ENCODE peak calls at places on chromosomes 11 and 22, in eight cellular contexts. One of them, this sample, is unnamed.
A peak's percentile ranks its signal among the peaks of the same experiment; 100 is the strongest.

GRCh38 chr11:94876645-94877445 is 96.5 kb downstream of the CWC15 start:
- DNase-seq in fibroblast of mammary gland: peak; percentile 94
- DNase-seq in A549: peak; percentile 72
- DNase-seq in choroid plexus epithelial cell: peak; percentile 99
- DNase-seq in spleen: no peak
- DNase-seq in cardiac muscle cell: peak; percentile 42
- DNase-seq in foreskin fibroblast: peak; percentile 97
- DNase-seq in astrocyte: peak; percentile 96
- DNase-seq in this sample: peak; percentile 97

GRCh38 chr11:65377036-65377435 is 5.4 kb downstream of the SLC25A45 start:
- DNase-seq in fibroblast of mammary gland: no peak
- DNase-seq in A549: no peak
- DNase-seq in choroid plexus epithelial cell: no peak
- DNase-seq in spleen: peak; percentile 71
- DNase-seq in cardiac muscle cell: no peak
- DNase-seq in foreskin fibroblast: no peak
- DNase-seq in astrocyte: no peak
- DNase-seq in this sample: no peak

GRCh38 chr22:19612866-19613572 is 88.8 kb upstream of the CLDN5 start:
- DNase-seq in fibroblast of mammary gland: no peak
- DNase-seq in A549: no peak
- DNase-seq in choroid plexus epithelial cell: no peak
- DNase-seq in spleen: no peak
- DNase-seq in cardiac muscle cell: no peak
- DNase-seq in foreskin fibroblast: no peak
- DNase-seq in astrocyte: no peak
- DNase-seq in this sample: no peak

GRCh38 chr11:8309862-8310261 is 46.2 kb upstream of the LMO1 start:
- DNase-seq in fibroblast of mammary gland: no peak
- DNase-seq in A549: peak; percentile 17
- DNase-seq in choroid plexus epithelial cell: no peak
- DNase-seq in spleen: no peak
- DNase-seq in cardiac muscle cell: peak; percentile 38
- DNase-seq in foreskin fibroblast: no peak
- DNase-seq in astrocyte: no peak
- DNase-seq in this sample: no peak

GRCh38 chr22:17774206-17774927 is at the start of gene BID:
- DNase-seq in fibroblast of mammary gland: no peak
- DNase-seq in A549: no peak
- DNase-seq in choroid plexus epithelial cell: no peak
- DNase-seq in spleen: peak; percentile 96
- DNase-seq in cardiac muscle cell: peak; percentile 53
- DNase-seq in foreskin fibroblast: no peak
- DNase-seq in astrocyte: no peak
- DNase-seq in this sample: no peak

GRCh38 chr22:27879923-27880322 is 39.1 kb downstream of the PITPNB start:
- DNase-seq in fibroblast of mammary gland: peak; percentile 55
- DNase-seq in A549: peak; percentile 45
- DNase-seq in choroid plexus epithelial cell: peak; percentile 72
- DNase-seq in spleen: no peak
- DNase-seq in cardiac muscle cell: peak; percentile 54
- DNase-seq in foreskin fibroblast: no peak
- DNase-seq in astrocyte: peak; percentile 31
- DNase-seq in this sample: peak; percentile 61

GRCh38 chr22:36383110-36383581 is 4.6 kb downstream of the MYH9 start:
- DNase-seq in fibroblast of mammary gland: peak; percentile 94
- DNase-seq in A549: no peak
- DNase-seq in choroid plexus epithelial cell: peak; percentile 95
- DNase-seq in spleen: peak; percentile 85
- DNase-seq in cardiac muscle cell: no peak
- DNase-seq in foreskin fibroblast: peak; percentile 81
- DNase-seq in astrocyte: peak; percentile 98
- DNase-seq in this sample: peak; percentile 51

GRCh38 chr11:76161261-76161961 is 44.9 kb downstream of the WNT11 start:
- DNase-seq in fibroblast of mammary gland: peak; percentile 30
- DNase-seq in A549: no peak
- DNase-seq in choroid plexus epithelial cell: peak; percentile 59
- DNase-seq in spleen: peak; percentile 65
- DNase-seq in cardiac muscle cell: peak; percentile 44
- DNase-seq in foreskin fibroblast: no peak
- DNase-seq in astrocyte: no peak
- DNase-seq in this sample: peak; percentile 74

GRCh38 chr11:850777-851762 is 8.4 kb downstream of the TSPAN4 start:
- DNase-seq in fibroblast of mammary gland: no peak
- DNase-seq in A549: no peak
- DNase-seq in choroid plexus epithelial cell: no peak
- DNase-seq in spleen: no peak
- DNase-seq in cardiac muscle cell: no peak
- DNase-seq in foreskin fibroblast: no peak
- DNase-seq in astrocyte: no peak
- DNase-seq in this sample: no peak
- TF ChIP-seq CTCF in fibroblast of mammary gland: no peak
- TF ChIP-seq CTCF in A549: no peak
- TF ChIP-seq CTCF in choroid plexus epithelial cell: peak; percentile 23
- TF ChIP-seq CTCF in spleen: no peak
- TF ChIP-seq CTCF in cardiac muscle cell: peak; percentile 18
- TF ChIP-seq CTCF in foreskin fibroblast: peak; percentile 6
- TF ChIP-seq CTCF in astrocyte: no peak
- TF ChIP-seq CTCF in this sample: no peak

GRCh38 chr11:92225563-92226308 is 1.1 kb downstream of the FAT3 start:
- DNase-seq in fibroblast of mammary gland: no peak
- DNase-seq in A549: no peak
- DNase-seq in choroid plexus epithelial cell: no peak
- DNase-seq in spleen: no peak
- DNase-seq in cardiac muscle cell: peak; percentile 50
- DNase-seq in foreskin fibroblast: no peak
- DNase-seq in astrocyte: peak; percentile 8
- DNase-seq in this sample: peak; percentile 11
- H3K4me3 ChIP-seq in fibroblast of mammary gland: no peak overlapping the region
- H3K4me3 ChIP-seq in A549: peak overlapping the region; percentile 59
- H3K4me3 ChIP-seq in choroid plexus epithelial cell: peak overlapping the region; percentile 8
- H3K4me3 ChIP-seq in spleen: no peak overlapping the region
- H3K4me3 ChIP-seq in cardiac muscle cell: peak overlapping the region; percentile 56
- H3K4me3 ChIP-seq in foreskin fibroblast: peak overlapping the region; percentile 49
- H3K4me3 ChIP-seq in astrocyte: peak overlapping the region; percentile 75
- H3K4me3 ChIP-seq in this sample: peak overlapping the region; percentile 42

GRCh38 chr11:59263225-59263894 is 50.6 kb upstream of the MPEG1 start:
- DNase-seq in fibroblast of mammary gland: no peak
- DNase-seq in A549: no peak
- DNase-seq in choroid plexus epithelial cell: no peak
- DNase-seq in spleen: peak; percentile 90
- DNase-seq in cardiac muscle cell: peak; percentile 41
- DNase-seq in foreskin fibroblast: no peak
- DNase-seq in astrocyte: no peak
- DNase-seq in this sample: no peak
- TF ChIP-seq CTCF in fibroblast of mammary gland: no peak
- TF ChIP-seq CTCF in A549: no peak
- TF ChIP-seq CTCF in choroid plexus epithelial cell: no peak
- TF ChIP-seq CTCF in spleen: peak; percentile 28
- TF ChIP-seq CTCF in cardiac muscle cell: no peak
- TF ChIP-seq CTCF in foreskin fibroblast: no peak
- TF ChIP-seq CTCF in astrocyte: no peak
- TF ChIP-seq CTCF in this sample: no peak

DNA sequence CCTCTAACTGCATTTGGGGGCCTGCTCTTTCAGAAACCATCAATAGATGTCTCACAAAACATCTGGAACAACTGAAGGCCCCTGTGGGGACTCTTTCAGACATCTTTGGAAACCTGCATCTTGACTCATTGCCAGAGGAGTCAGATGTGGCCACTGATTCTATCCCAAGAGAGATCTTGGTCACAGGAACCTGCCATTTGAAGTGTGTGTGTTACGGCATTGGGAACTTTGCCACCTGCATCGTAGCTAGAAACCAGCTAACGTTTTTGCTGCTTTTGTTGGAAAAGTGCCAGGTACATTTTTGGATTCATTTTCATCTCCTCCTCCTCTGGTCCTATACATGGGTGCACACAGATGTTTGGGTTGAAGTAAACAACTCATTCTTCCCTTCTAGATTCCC is 4.3 kb downstream of the SRRD start:
- DNase-seq in fibroblast of mammary gland: peak; percentile 35
- DNase-seq in A549: no peak
- DNase-seq in choroid plexus epithelial cell: peak; percentile 17
- DNase-seq in spleen: no peak
- DNase-seq in cardiac muscle cell: no peak
- DNase-seq in foreskin fibroblast: no peak
- DNase-seq in astrocyte: no peak
- DNase-seq in this sample: no peak
- H3K4me3 ChIP-seq in fibroblast of mammary gland: no peak overlapping the region
- H3K4me3 ChIP-seq in A549: no peak overlapping the region
- H3K4me3 ChIP-seq in choroid plexus epithelial cell: no peak overlapping the region
- H3K4me3 ChIP-seq in spleen: no peak overlapping the region
- H3K4me3 ChIP-seq in cardiac muscle cell: no peak overlapping the region
- H3K4me3 ChIP-seq in foreskin fibroblast: no peak overlapping the region
- H3K4me3 ChIP-seq in astrocyte: no peak overlapping the region
- H3K4me3 ChIP-seq in this sample: no peak overlapping the region

This sample was measured in cardiac fibroblast.